ENCODE peak calls at places on chromosomes 3 and 15, in eight cellular contexts. T is Daoy, W is right cardiac atrium, N is AG10803, F is T-helper 2 cell, O is M059J, J is neuronal stem cell, U is activated T-cell treated with anti-CD3 and anti-CD28 coated beads for 1 hour. C is an unnamed sample.

GRCh38 chr15:90711418-90711824 is 5.7 kb upstream of the BLM start:
- DNase-seq in T (no peak), W (no peak), N (no peak), F (no peak), O (no peak), J (no peak), U (no peak), C (no peak)

GRCh38 chr3:29887450-29887849 is 606.6 kb downstream of the RBMS3 start:
- DNase-seq in T (no peak), W (no peak), N (peak), F (no peak), O (peak), J (no peak), U (no peak), C (no peak)

GRCh38 chr3:48215019-48215418 is 8.3 kb upstream of the CAMP start:
- DNase-seq in T (no peak), W (peak), N (no peak), F (no peak), O (no peak), J (no peak), U (no peak), C (no peak)

GRCh38 chr3:73296258-73296635 is 234.8 kb downstream of the EBLN2 start:
- DNase-seq in T (no peak), W (no peak), N (no peak), F (no peak), O (no peak), J (no peak), U (no peak), C (no peak)

GRCh38 chr3:140323561-140323960 is 354.3 kb upstream of the TRIM42 start:
- DNase-seq in T (no peak), W (no peak), N (no peak), F (no peak), O (peak), J (no peak), U (no peak), C (no peak)

GRCh38 chr3:124126446-124127017 is 134.6 kb upstream of the ROPN1 start:
- DNase-seq in T (no peak), W (no peak), N (peak), F (no peak), O (no peak), J (no peak), U (no peak), C (no peak)

GRCh38 chr15:81281925-81282895 is 41.7 kb downstream of the STARD5 start:
- DNase-seq in T (no peak), W (no peak), N (no peak), F (no peak), O (no peak), J (no peak), U (no peak), C (no peak)

GRCh38 chr3:120148187-120148954 is 54.1 kb upstream of the GSK3B start:
- DNase-seq in T (no peak), W (no peak), N (no peak), F (no peak), O (no peak), J (no peak), U (no peak), C (no peak)

GRCh38 chr15:95995375-95996168 is 334.9 kb upstream of the NR2F2 start:
- DNase-seq in T (peak), W (no peak), N (no peak), F (no peak), O (peak), J (no peak), U (no peak), C (no peak)

GRCh38 chr3:69357196-69357595 is 28.7 kb downstream of the FRMD4B start:
- DNase-seq in T (no peak), W (no peak), N (no peak), F (no peak), O (no peak), J (no peak), U (no peak), C (no peak)